ENCODE peak calls at places on chromosomes 6 and 20, in six cellular contexts. G, C, L, Y, K and U are unnamed samples.
A peak's percentile ranks its signal among the peaks of the same experiment; 100 is the strongest.

GRCh38 chr6:53858196-53858595 is 63.4 kb downstream of the LRRC1 start:
- DNase-seq in G (no peak), C (no peak), L (no peak), Y (no peak), K (no peak), U (no peak)

GRCh38 chr20:41058007-41058673 is 29.5 kb downstream of the TOP1 start:
- DNase-seq in G (no peak), C (peak; percentile 66), L (no peak), Y (peak; percentile 55), K (no peak), U (no peak)

GRCh38 chr6:138806889-138807288 is 11.0 kb downstream of the ECT2L start:
- DNase-seq in G (no peak), C (no peak), L (no peak), Y (no peak), K (no peak), U (no peak)

GRCh38 chr6:4948781-4949450 is 54.9 kb downstream of the RPP40 start:
- DNase-seq in G (no peak), C (no peak), L (no peak), Y (no peak), K (no peak), U (no peak)

GRCh38 chr6:107866606-107867301 is 42.6 kb upstream of the SCML4 start:
- DNase-seq in G (no peak), C (peak; percentile 31), L (no peak), Y (peak; percentile 56), K (no peak), U (no peak)

GRCh38 chr6:34274129-34274528 is 25.3 kb upstream of the SMIM29 start:
- DNase-seq in G (no peak), C (no peak), L (no peak), Y (peak; percentile 36), K (no peak), U (no peak)

GRCh38 chr20:18795366-18795765 is 18.2 kb upstream of the SCP2D1 start:
- DNase-seq in G (no peak), C (no peak), L (no peak), Y (no peak), K (no peak), U (no peak)

GRCh38 chr6:154432533-154433476 is 76.2 kb upstream of the IPCEF1 start:
- DNase-seq in G (no peak), C (peak; percentile 87), L (no peak), Y (no peak), K (no peak), U (no peak)

GRCh38 chr6:10582774-10583508 is 61.8 kb downstream of the GCNT2 start:
- DNase-seq in G (no peak), C (no peak), L (no peak), Y (peak; percentile 58), K (no peak), U (no peak)

GRCh38 chr20:61979701-61980635 is 85.7 kb downstream of the TAF4 start:
- DNase-seq in G (no peak), C (no peak), L (no peak), Y (no peak), K (no peak), U (no peak)

GRCh38 chr6:5191222-5191621 is 69.5 kb downstream of the LYRM4 start:
- DNase-seq in G (no peak), C (no peak), L (no peak), Y (no peak), K (no peak), U (no peak)

GRCh38 chr6:137829641-137830083 is 37.4 kb upstream of the TNFAIP3 start:
- DNase-seq in G (no peak), C (peak; percentile 77), L (no peak), Y (no peak), K (no peak), U (no peak)

GRCh38 chr6:16316741-16317251 is 78.4 kb downstream of the GMPR start:
- DNase-seq in G (no peak), C (peak; percentile 88), L (no peak), Y (peak; percentile 49), K (no peak), U (no peak)

GRCh38 chr6:5257400-5257799 is 3.4 kb downstream of the LYRM4 start:
- DNase-seq in G (no peak), C (no peak), L (no peak), Y (no peak), K (no peak), U (no peak)

GRCh38 chr6:44456070-44456965 is 68.8 kb downstream of the CDC5L start:
- DNase-seq in G (no peak), C (peak; percentile 84), L (peak; percentile 45), Y (peak; percentile 61), K (no peak), U (no peak)

GRCh38 chr6:157981395-157982296 is at the start of gene SYNJ2:
- DNase-seq in G (no peak), C (peak; percentile 94), L (peak; percentile 67), Y (peak; percentile 83), K (peak; percentile 57), U (peak; percentile 72)

GRCh38 chr6:3749991-3750323 is 1.6 kb downstream of the PXDC1 start:
- DNase-seq in G (no peak), C (peak; percentile 42), L (no peak), Y (peak; percentile 30), K (no peak), U (no peak)

GRCh38 chr20:14198416-14198815 is 139.0 kb downstream of the FLRT3 start:
- DNase-seq in G (no peak), C (no peak), L (no peak), Y (no peak), K (no peak), U (no peak)

GRCh38 chr20:34562643-34563042 is 4.1 kb downstream of the MAP1LC3A start:
- DNase-seq in G (no peak), C (no peak), L (no peak), Y (peak; percentile 31), K (no peak), U (no peak)

GRCh38 chr6:31897612-31898199 is at the start of gene EHMT2:
- DNase-seq in G (no peak), C (peak; percentile 93), L (peak; percentile 88), Y (peak; percentile 76), K (no peak), U (peak; percentile 90)

GRCh38 chr20:50848846-50849673 is 54.2 kb downstream of the BCAS4 start:
- DNase-seq in G (no peak), C (no peak), L (no peak), Y (no peak), K (no peak), U (peak; percentile 45)

GRCh38 chr20:48774696-48775095 is 53.1 kb downstream of the PREX1 start:
- DNase-seq in G (no peak), C (no peak), L (no peak), Y (no peak), K (no peak), U (no peak)

GRCh38 chr20:48776306-48776705 is 51.5 kb downstream of the PREX1 start:
- DNase-seq in G (no peak), C (no peak), L (no peak), Y (no peak), K (no peak), U (no peak)

GRCh38 chr20:48777821-48778220 is 50.0 kb downstream of the PREX1 start:
- DNase-seq in G (no peak), C (no peak), L (no peak), Y (no peak), K (no peak), U (no peak)

GRCh38 chr20:48779435-48779834 is 48.4 kb downstream of the PREX1 start:
- DNase-seq in G (no peak), C (no peak), L (no peak), Y (no peak), K (no peak), U (no peak)

DNA sequence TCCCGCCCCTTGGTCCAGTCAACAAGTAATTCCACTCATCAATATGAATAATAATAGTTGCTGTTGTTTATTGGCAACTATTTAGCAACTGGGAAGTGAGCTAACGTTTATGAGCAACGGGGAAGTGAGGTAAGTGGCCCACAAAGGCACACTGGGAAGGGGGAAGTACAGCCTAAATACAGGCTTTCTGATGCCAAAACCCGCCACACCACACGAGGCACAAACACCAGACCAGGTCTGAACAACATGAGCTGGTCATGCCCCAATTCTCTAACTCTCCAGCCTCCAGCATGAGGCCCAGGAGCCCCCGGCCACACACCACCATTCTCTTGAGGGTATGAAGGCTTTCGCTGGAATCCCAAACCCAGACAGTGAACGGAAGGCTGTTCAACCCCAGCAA is 50.8 kb downstream of the PREX1 start:
- DNase-seq in G (no peak), C (no peak), L (no peak), Y (no peak), K (no peak), U (no peak)
- TF ChIP-seq TAF1 in G (no peak), C (no peak), L (no peak), Y (no peak), K (no peak), U (no peak)

DNA sequence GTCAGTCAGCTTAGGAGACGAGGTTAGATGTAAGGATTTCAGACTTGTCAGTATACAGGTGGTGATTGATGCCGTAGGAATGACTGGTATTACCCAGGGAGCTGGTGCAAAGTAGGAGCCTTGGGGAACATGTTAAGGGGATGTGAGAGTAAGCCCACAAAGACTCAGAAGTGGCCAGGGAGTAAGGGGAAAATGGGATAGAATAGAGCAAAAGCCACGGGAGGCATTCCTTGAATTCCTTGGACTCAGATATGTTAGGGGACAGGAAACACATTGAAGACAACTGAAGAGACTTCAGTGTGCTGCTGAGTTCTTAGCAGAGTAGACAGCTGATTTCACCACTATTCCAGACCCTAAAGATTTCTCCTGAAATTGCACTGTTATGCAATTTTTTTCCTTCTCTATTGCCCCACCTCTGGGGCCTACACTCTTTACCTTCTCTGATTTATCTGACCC is 1.2 kb upstream of the ACAT2 start:
- DNase-seq in G (no peak), C (peak; percentile 9), L (no peak), Y (peak; percentile 24), K (peak; percentile 63), U (no peak)
- TF ChIP-seq POLR2AphosphoS5 in G (no peak), C (no peak), L (no peak), Y (no peak), K (peak; percentile 70), U (no peak)

DNA sequence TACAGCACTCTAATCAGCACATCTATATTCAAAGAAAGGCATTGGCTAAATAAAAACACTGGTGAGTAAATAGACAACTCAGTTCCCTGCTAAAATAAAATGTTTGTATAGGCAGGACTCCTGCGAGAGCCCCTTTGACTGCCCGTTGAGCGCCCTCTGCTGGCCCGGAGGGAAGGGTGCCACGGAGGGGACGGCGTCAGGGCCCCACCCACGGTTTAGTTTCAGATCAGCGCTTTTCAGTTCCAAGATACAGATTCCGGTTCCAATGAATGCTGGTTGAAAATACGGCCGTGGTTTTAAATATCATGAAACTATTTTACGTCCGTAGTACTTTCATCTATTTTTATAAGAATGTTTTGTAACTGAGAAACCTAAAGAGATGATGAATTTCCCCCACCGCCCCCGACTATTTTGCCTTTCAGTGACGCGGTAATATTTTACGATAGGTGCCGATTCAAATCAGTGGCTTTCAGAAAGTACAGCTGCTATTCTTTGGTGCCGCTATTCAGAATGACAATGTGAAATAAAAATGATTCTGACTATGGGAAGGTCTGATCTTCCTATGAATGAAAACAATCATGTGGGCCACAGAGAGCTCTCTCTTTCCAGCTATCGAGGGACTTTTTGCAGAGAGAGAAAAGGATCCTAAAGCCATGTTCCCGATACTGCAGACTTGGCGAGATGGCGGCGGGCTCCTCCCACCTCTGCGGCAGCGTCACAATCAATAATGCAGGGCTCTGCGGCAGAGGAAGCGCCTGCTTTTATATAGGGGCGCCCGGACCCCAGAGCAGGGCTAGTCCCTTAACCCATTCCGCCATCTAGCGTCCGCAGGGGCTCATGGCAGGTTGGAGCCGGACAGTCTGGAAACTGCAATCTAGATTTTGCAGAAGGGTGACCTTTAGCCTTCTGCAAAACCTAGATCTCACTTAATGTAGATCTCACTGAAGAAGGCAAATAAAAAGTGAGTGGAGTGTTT is 10.6 kb upstream of the CCN6 start:
- DNase-seq in G (peak; percentile 45), C (peak; percentile 87), L (peak; percentile 58), Y (peak; percentile 86), K (peak; percentile 87), U (peak; percentile 57)
- TF ChIP-seq POLR2A in G (peak; percentile 32), C (no peak), L (peak; percentile 36), Y (no peak), K (peak; percentile 30), U (no peak)

GRCh38 chr20:38799248-38799647 is 6.2 kb upstream of the PPP1R16B start:
- DNase-seq in G (no peak), C (no peak), L (no peak), Y (no peak), K (no peak), U (no peak)
- TF ChIP-seq TAF1 in G (no peak), C (no peak), L (no peak), Y (no peak), K (no peak), U (no peak)